ENCODE peak calls at places on chromosomes 2 and 18, in eight cellular contexts. S, V, L, N, G, X, J and P are unnamed samples.

GRCh38 chr2:53903011-53903410 is 43.2 kb upstream of the GPR75 start:
- ATAC-seq in X (no peak), J (no peak), V (no peak), N (no peak), G (no peak), L (no peak), S (no peak), P (no peak)

GRCh38 chr2:215845839-215846586 is 167.3 kb downstream of the MREG start:
- ATAC-seq in X (peak), S (no peak), G (no peak), J (peak), V (no peak), L (no peak), N (no peak), P (peak)

GRCh38 chr18:76977108-76977621 is 154.8 kb downstream of the ZNF236 start:
- ATAC-seq in G (peak), J (no peak), N (no peak), V (no peak), L (no peak), S (no peak), X (no peak), P (no peak)

GRCh38 chr18:59428018-59428417 is 69.0 kb upstream of the LMAN1 start:
- ATAC-seq in J (no peak), X (no peak), S (no peak), V (no peak), N (no peak), L (no peak), G (no peak), P (no peak)

GRCh38 chr2:3146175-3146574 is 231.4 kb downstream of the EIPR1 start:
- ATAC-seq in G (no peak), S (no peak), J (no peak), N (no peak), X (no peak), V (no peak), L (no peak), P (no peak)

GRCh38 chr2:239035997-239036731 is 188.3 kb downstream of the TWIST2 start:
- ATAC-seq in J (no peak), X (no peak), L (peak), V (peak), S (peak), G (no peak), N (peak), P (no peak)

GRCh38 chr2:177289824-177290632 is 25.5 kb upstream of the NFE2L2 start:
- ATAC-seq in L (no peak), G (no peak), N (no peak), J (no peak), V (no peak), S (no peak), X (peak), P (no peak)

GRCh38 chr2:177318613-177319012 is 54.1 kb upstream of the NFE2L2 start:
- ATAC-seq in X (no peak), G (no peak), V (no peak), N (no peak), L (no peak), J (no peak), S (no peak), P (no peak)

GRCh38 chr2:62435720-62436119 is 70.3 kb downstream of the TMEM17 start:
- ATAC-seq in N (no peak), S (no peak), L (no peak), V (no peak), X (peak), J (no peak), G (no peak), P (no peak)

GRCh38 chr2:10136187-10136934 is 13.8 kb downstream of the RRM2 start:
- ATAC-seq in N (peak), X (peak), G (no peak), S (peak), J (peak), V (peak), L (no peak), P (no peak)

GRCh38 chr2:70890469-70891065 is 45.1 kb upstream of the ATP6V1B1 start:
- ATAC-seq in L (no peak), X (no peak), G (no peak), V (no peak), N (peak), J (no peak), S (peak), P (no peak)

GRCh38 chr2:11809586-11810236 is 63.3 kb downstream of the LPIN1 start:
- ATAC-seq in X (no peak), S (peak), V (no peak), J (peak), G (no peak), N (no peak), L (no peak), P (no peak)

GRCh38 chr2:27664245-27664574 is 521 bp downstream of the SLC4A1AP start:
- ATAC-seq in J (peak), V (peak), X (peak), G (no peak), L (peak), N (peak), S (peak), P (peak)

GRCh38 chr2:233922471-233922870 is 5.3 kb downstream of the TRPM8 start:
- ATAC-seq in L (no peak), X (no peak), V (no peak), S (no peak), G (no peak), N (no peak), J (no peak), P (no peak)

GRCh38 chr2:63763336-63764056 is 78.2 kb upstream of the UGP2 start:
- ATAC-seq in S (no peak), N (no peak), J (no peak), X (no peak), G (peak), L (no peak), V (no peak), P (no peak)

GRCh38 chr2:44974064-44974715 is 32.7 kb downstream of the SIX3 start:
- ATAC-seq in V (peak), J (peak), G (peak), X (peak), S (peak), N (peak), L (peak), P (no peak)

GRCh38 chr2:85861180-85861579 is 27.6 kb downstream of the ST3GAL5 start:
- ATAC-seq in V (no peak), L (no peak), G (no peak), N (no peak), J (no peak), X (peak), S (no peak), P (no peak)

GRCh38 chr2:187148059-187148714 is 299.2 kb upstream of the ZSWIM2 start:
- ATAC-seq in G (no peak), N (no peak), L (no peak), V (no peak), S (no peak), J (no peak), X (peak), P (no peak)

GRCh38 chr2:30231726-30232026 is 342 bp downstream of the LBH start:
- ATAC-seq in N (no peak), V (no peak), J (peak), G (peak), S (peak), L (no peak), X (peak), P (no peak)

GRCh38 chr2:162152147-162152546 is at the start of gene GCG:
- ATAC-seq in V (no peak), N (no peak), J (no peak), L (no peak), G (no peak), X (no peak), S (no peak), P (no peak)

GRCh38 chr2:162156149-162156548 is 4.1 kb upstream of the GCG start:
- ATAC-seq in L (no peak), J (no peak), N (no peak), X (no peak), G (no peak), V (no peak), S (no peak), P (no peak)

GRCh38 chr2:162149940-162150339 is 2.1 kb downstream of the GCG start:
- ATAC-seq in J (no peak), G (no peak), V (no peak), N (no peak), X (no peak), S (no peak), L (peak), P (no peak)

GRCh38 chr2:162153608-162154224 is 1.7 kb upstream of the GCG start:
- ATAC-seq in L (peak), X (peak), V (peak), J (peak), N (peak), G (peak), S (peak), P (peak)

GRCh38 chr2:162155093-162155492 is 3.0 kb upstream of the GCG start:
- ATAC-seq in V (no peak), G (no peak), N (no peak), J (no peak), S (no peak), L (no peak), X (no peak), P (no peak)
- TF ChIP-seq CTCF in V (peak), G (no peak), N (no peak), J (no peak), S (no peak), L (peak), X (no peak), P (no peak)

GRCh38 chr2:109683452-109683851 is 69.3 kb downstream of the SOWAHC start:
- ATAC-seq in N (no peak), S (no peak), L (no peak), X (no peak), J (no peak), V (no peak), G (no peak), P (no peak)

GRCh38 chr2:109679627-109680026 is 65.5 kb downstream of the SOWAHC start:
- ATAC-seq in J (no peak), G (no peak), N (no peak), L (no peak), X (no peak), V (no peak), S (no peak), P (no peak)

GRCh38 chr2:109677815-109678580 is 63.8 kb downstream of the SOWAHC start:
- ATAC-seq in L (no peak), X (no peak), S (peak), N (no peak), J (no peak), G (no peak), V (no peak), P (no peak)

GRCh38 chr2:109680523-109681297 is 66.5 kb downstream of the SOWAHC start:
- ATAC-seq in V (no peak), S (peak), J (no peak), G (no peak), N (no peak), X (no peak), L (no peak), P (no peak)

DNA sequence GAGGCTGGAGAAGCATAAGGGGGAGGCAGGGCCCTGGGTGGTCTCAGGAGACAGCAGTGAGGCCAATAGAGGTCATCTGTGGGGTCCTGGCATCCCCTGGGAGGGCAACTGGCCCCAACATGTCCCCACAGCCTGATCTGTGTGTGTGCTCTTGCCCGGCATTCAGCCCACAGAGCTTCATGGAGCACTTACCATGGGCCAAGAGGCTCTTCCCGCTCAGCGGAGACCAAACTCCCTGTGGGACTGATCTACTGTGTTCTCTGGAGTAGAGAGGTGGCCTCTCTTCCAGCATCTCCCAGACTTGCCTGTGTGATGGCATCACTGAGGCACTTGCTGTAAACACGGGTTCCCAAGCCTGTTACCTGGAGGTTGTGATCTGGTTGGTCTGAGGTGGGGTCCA is 67.5 kb downstream of the SOWAHC start:
- ATAC-seq in J (no peak), V (no peak), N (no peak), L (no peak), G (no peak), X (no peak), S (no peak), P (no peak)
- TF ChIP-seq POLR2AphosphoS5 in J (no peak), V (no peak), N (no peak), L (no peak), G (no peak), X (no peak), S (no peak), P (no peak)

GRCh38 chr2:105396254-105397024 is 2.4 kb downstream of the FHL2 start:
- ATAC-seq in V (peak), G (peak), L (no peak), X (no peak), J (peak), N (peak), S (peak), P (no peak)
- H3K4me3 ChIP-seq in V (peak), G (no peak), L (no peak), X (no peak), J (peak), N (peak), S (no peak), P (peak)

DNA sequence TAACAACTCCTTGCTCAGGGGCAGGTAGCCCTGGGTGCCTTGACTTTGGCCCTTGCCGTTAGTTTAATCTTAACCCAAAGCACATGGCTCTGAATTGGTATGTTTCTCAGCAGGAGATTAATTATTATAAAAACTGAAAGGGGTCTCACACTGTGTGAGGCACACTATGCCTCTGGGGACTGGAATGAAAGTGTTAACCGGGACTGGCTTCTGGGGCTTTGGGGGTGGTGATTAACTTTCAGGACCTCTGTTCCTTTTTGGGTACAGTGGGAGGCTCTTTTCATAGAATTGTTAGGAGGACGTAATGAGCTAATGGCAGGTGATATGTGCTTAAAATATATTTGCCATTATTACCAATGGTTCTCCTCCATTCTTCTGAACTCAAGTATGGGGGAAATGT is 5.1 kb downstream of the MERTK start:
- ATAC-seq in X (no peak), V (no peak), G (no peak), J (no peak), N (no peak), S (no peak), L (no peak), P (no peak)
- TF ChIP-seq CTCF in X (no peak), V (no peak), G (no peak), J (no peak), N (no peak), S (no peak), L (no peak), P (no peak)

GRCh38 chr2:145842002-145842401 is 1322.1 kb upstream of the ZEB2 start:
- ATAC-seq in V (no peak), L (no peak), N (no peak), J (no peak), G (no peak), X (no peak), S (no peak), P (no peak)
- TF ChIP-seq POLR2AphosphoS5 in V (no peak), L (no peak), N (no peak), J (no peak), G (no peak), X (no peak), S (no peak), P (no peak)

GRCh38 chr2:66596229-66596628 is 161.3 kb downstream of the MEIS1 start:
- ATAC-seq in X (no peak), L (peak), J (no peak), N (no peak), V (no peak), S (no peak), G (no peak), P (no peak)

GRCh38 chr2:66595556-66595955 is 160.6 kb downstream of the MEIS1 start:
- ATAC-seq in G (no peak), J (no peak), S (no peak), L (no peak), V (no peak), N (no peak), X (no peak), P (peak)
- H3K4me3 ChIP-seq in G (no peak), J (no peak), S (no peak), L (no peak), V (no peak), N (no peak), X (no peak), P (no peak)

DNA sequence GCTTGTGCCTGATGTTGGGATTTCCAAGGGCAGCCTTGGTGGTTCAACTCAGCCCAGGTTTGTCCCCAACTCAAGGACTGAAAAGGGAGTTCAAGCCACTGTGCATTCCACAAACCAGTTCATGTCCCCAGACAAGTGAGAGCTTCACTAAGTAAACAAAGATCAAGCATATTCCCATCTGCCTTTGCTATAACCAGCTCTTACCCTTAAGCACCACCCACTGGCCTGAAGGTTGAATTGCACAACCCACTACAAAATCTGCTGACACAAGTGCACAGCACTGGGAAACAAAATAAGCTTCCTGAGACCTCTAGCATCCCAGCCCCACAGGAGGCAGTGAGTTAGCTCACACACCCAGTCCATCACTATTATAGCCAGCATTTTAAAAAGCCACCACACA is 516.7 kb downstream of the NR4A2 start:
- ATAC-seq in V (peak), L (peak), X (peak), S (peak), G (peak), J (peak), N (no peak), P (no peak)
- TF ChIP-seq CTCF in V (peak), L (peak), X (peak), S (peak), G (no peak), J (peak), N (no peak), P (no peak)

DNA sequence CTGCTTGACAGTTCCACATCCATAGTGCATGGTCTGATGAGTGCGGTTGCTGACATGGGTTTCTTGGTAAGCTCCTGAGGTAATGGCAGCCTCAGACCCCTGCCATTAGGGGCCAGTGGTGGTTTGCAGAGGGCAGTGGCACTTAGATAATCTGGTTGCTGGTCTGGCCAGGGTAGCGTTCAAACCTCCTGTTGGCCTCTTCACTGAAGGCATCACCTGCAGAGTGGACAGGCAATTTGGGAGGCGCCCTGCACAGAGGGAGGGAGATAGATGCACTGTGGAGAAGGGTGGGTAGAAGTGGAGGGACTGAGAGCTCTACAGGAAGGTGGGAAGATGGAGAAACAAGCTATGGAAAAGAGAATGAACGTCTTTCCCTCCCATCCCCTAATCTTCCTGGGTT is 3.7 kb downstream of the HTRA2 start:
- ATAC-seq in J (no peak), S (no peak), V (no peak), L (no peak), X (no peak), G (no peak), N (no peak), P (no peak)
- TF ChIP-seq POLR2AphosphoS5 in J (peak), S (peak), V (no peak), L (no peak), X (no peak), G (no peak), N (no peak), P (no peak)

GRCh38 chr2:144290276-144290675 is 229.6 kb downstream of the ZEB2 start:
- ATAC-seq in V (no peak), G (no peak), S (no peak), J (no peak), L (no peak), X (no peak), N (no peak), P (no peak)
- H3K4me3 ChIP-seq in V (no peak), G (no peak), S (no peak), J (no peak), L (no peak), X (no peak), N (no peak), P (no peak)